ENCODE peak calls at places on chromosomes 16 and 17, in eight cellular contexts. M is erythroblast, W is H4, R is naive B cell, L is OCI-LY7, I is T-helper 2 cell, T is NCI-H69, Y is HT1080. E is an unnamed sample.
A peak's percentile ranks its signal among the peaks of the same experiment; 100 is the strongest.

GRCh38 chr16:2609827-2610470 is 72.1 kb downstream of the PDPK1 start:
- DNase-seq in M (no peak), W (no peak), R (no peak), L (no peak), I (no peak), T (no peak), Y (no peak), E (no peak)

GRCh38 chr16:86578499-86579267 is at the start of gene FOXL1:
- DNase-seq in M (no peak), W (no peak), R (no peak), L (no peak), I (no peak), T (no peak), Y (no peak), E (no peak)

GRCh38 chr16:27582883-27583282 is 32.9 kb downstream of the KATNIP start:
- DNase-seq in M (no peak), W (no peak), R (no peak), L (no peak), I (no peak), T (no peak), Y (no peak), E (no peak)

GRCh38 chr17:19262650-19263620 is 25.8 kb downstream of the EPN2 start:
- DNase-seq in M (no peak), W (no peak), R (no peak), L (no peak), I (peak; percentile 50), T (no peak), Y (no peak), E (no peak)

GRCh38 chr17:74547736-74548135 is 1.8 kb upstream of the CD300C start:
- DNase-seq in M (no peak), W (no peak), R (no peak), L (peak; percentile 22), I (no peak), T (no peak), Y (peak; percentile 61), E (no peak)

GRCh38 chr17:6475411-6475810 is 31.2 kb downstream of the PIMREG start:
- DNase-seq in M (no peak), W (no peak), R (no peak), L (no peak), I (no peak), T (peak; percentile 86), Y (no peak), E (no peak)

GRCh38 chr16:70460737-70461261 is 6.4 kb downstream of the FCSK start:
- DNase-seq in M (no peak), W (no peak), R (no peak), L (no peak), I (no peak), T (no peak), Y (no peak), E (no peak)

GRCh38 chr16:75537795-75538194 is 1.9 kb upstream of the CHST5 start:
- DNase-seq in M (no peak), W (no peak), R (no peak), L (no peak), I (no peak), T (no peak), Y (no peak), E (no peak)

E was measured in SJSA1.